ENCODE peak calls at places on chromosomes 6 and 20, in ten cellular contexts. One of them, this sample, is unnamed.

GRCh38 chr6:15595461-15596173 is 67.2 kb downstream of the DTNBP1 start:
- DNase-seq in stimulated activated CD8-positive, alpha-beta memory T cell treated with anti-CD3 and anti-CD28 coated beads, Interleukin-15, amount 100 ng/mL, for 1 hour: no peak
- DNase-seq in body of pancreas: no peak
- DNase-seq in Ammon's horn: no peak
- DNase-seq in NCI-H2107: no peak
- DNase-seq in GM13976: no peak
- DNase-seq in BE2C: no peak
- DNase-seq in breast epithelium: no peak
- DNase-seq in ELF-1: no peak
- DNase-seq in amygdala: no peak
- DNase-seq in this sample: no peak

GRCh38 chr6:169858293-169858934 is 107.0 kb downstream of the ERMARD start:
- DNase-seq in stimulated activated CD8-positive, alpha-beta memory T cell treated with anti-CD3 and anti-CD28 coated beads, Interleukin-15, amount 100 ng/mL, for 1 hour: no peak
- DNase-seq in body of pancreas: no peak
- DNase-seq in Ammon's horn: no peak
- DNase-seq in NCI-H2107: no peak
- DNase-seq in GM13976: no peak
- DNase-seq in BE2C: no peak
- DNase-seq in breast epithelium: peak; percentile 20
- DNase-seq in ELF-1: no peak
- DNase-seq in amygdala: no peak
- DNase-seq in this sample: no peak

GRCh38 chr6:11053307-11053706 is 9.2 kb upstream of the ELOVL2 start:
- DNase-seq in stimulated activated CD8-positive, alpha-beta memory T cell treated with anti-CD3 and anti-CD28 coated beads, Interleukin-15, amount 100 ng/mL, for 1 hour: no peak
- DNase-seq in body of pancreas: no peak
- DNase-seq in Ammon's horn: no peak
- DNase-seq in NCI-H2107: no peak
- DNase-seq in GM13976: no peak
- DNase-seq in BE2C: no peak
- DNase-seq in breast epithelium: no peak
- DNase-seq in ELF-1: no peak
- DNase-seq in amygdala: no peak
- DNase-seq in this sample: no peak

GRCh38 chr6:85516168-85516567 is 66.3 kb downstream of the NT5E start:
- DNase-seq in stimulated activated CD8-positive, alpha-beta memory T cell treated with anti-CD3 and anti-CD28 coated beads, Interleukin-15, amount 100 ng/mL, for 1 hour: no peak
- DNase-seq in body of pancreas: no peak
- DNase-seq in Ammon's horn: no peak
- DNase-seq in NCI-H2107: no peak
- DNase-seq in GM13976: no peak
- DNase-seq in BE2C: no peak
- DNase-seq in breast epithelium: no peak
- DNase-seq in ELF-1: no peak
- DNase-seq in amygdala: no peak
- DNase-seq in this sample: no peak

GRCh38 chr6:186221-186965 is 105.9 kb upstream of the DUSP22 start:
- DNase-seq in stimulated activated CD8-positive, alpha-beta memory T cell treated with anti-CD3 and anti-CD28 coated beads, Interleukin-15, amount 100 ng/mL, for 1 hour: no peak
- DNase-seq in body of pancreas: no peak
- DNase-seq in Ammon's horn: no peak
- DNase-seq in NCI-H2107: no peak
- DNase-seq in GM13976: no peak
- DNase-seq in BE2C: no peak
- DNase-seq in breast epithelium: no peak
- DNase-seq in ELF-1: no peak
- DNase-seq in amygdala: no peak
- DNase-seq in this sample: no peak

GRCh38 chr6:16837217-16837972 is 76.1 kb upstream of the ATXN1 start:
- DNase-seq in stimulated activated CD8-positive, alpha-beta memory T cell treated with anti-CD3 and anti-CD28 coated beads, Interleukin-15, amount 100 ng/mL, for 1 hour: no peak
- DNase-seq in body of pancreas: no peak
- DNase-seq in Ammon's horn: no peak
- DNase-seq in NCI-H2107: no peak
- DNase-seq in GM13976: no peak
- DNase-seq in BE2C: no peak
- DNase-seq in breast epithelium: no peak
- DNase-seq in ELF-1: no peak
- DNase-seq in amygdala: no peak
- DNase-seq in this sample: no peak

GRCh38 chr20:9214676-9215075 is 145.8 kb downstream of the PLCB4 start:
- DNase-seq in stimulated activated CD8-positive, alpha-beta memory T cell treated with anti-CD3 and anti-CD28 coated beads, Interleukin-15, amount 100 ng/mL, for 1 hour: no peak
- DNase-seq in body of pancreas: no peak
- DNase-seq in Ammon's horn: no peak
- DNase-seq in NCI-H2107: no peak
- DNase-seq in GM13976: no peak
- DNase-seq in BE2C: no peak
- DNase-seq in breast epithelium: no peak
- DNase-seq in ELF-1: no peak
- DNase-seq in amygdala: no peak
- DNase-seq in this sample: no peak

GRCh38 chr20:40637176-40637575 is 51.9 kb downstream of the MAFB start:
- DNase-seq in stimulated activated CD8-positive, alpha-beta memory T cell treated with anti-CD3 and anti-CD28 coated beads, Interleukin-15, amount 100 ng/mL, for 1 hour: no peak
- DNase-seq in body of pancreas: no peak
- DNase-seq in Ammon's horn: no peak
- DNase-seq in NCI-H2107: no peak
- DNase-seq in GM13976: no peak
- DNase-seq in BE2C: no peak
- DNase-seq in breast epithelium: no peak
- DNase-seq in ELF-1: no peak
- DNase-seq in amygdala: no peak
- DNase-seq in this sample: no peak

GRCh38 chr6:24991748-24992467 is 56.1 kb upstream of the RIPOR2 start:
- DNase-seq in stimulated activated CD8-positive, alpha-beta memory T cell treated with anti-CD3 and anti-CD28 coated beads, Interleukin-15, amount 100 ng/mL, for 1 hour: peak; percentile 54
- DNase-seq in body of pancreas: peak; percentile 64
- DNase-seq in Ammon's horn: peak; percentile 40
- DNase-seq in NCI-H2107: peak; percentile 24
- DNase-seq in GM13976: peak; percentile 64
- DNase-seq in BE2C: peak; percentile 66
- DNase-seq in breast epithelium: no peak
- DNase-seq in ELF-1: peak; percentile 63
- DNase-seq in amygdala: no peak
- DNase-seq in this sample: peak; percentile 37

GRCh38 chr6:162854734-162855191 is 127.0 kb downstream of the PACRG start:
- DNase-seq in stimulated activated CD8-positive, alpha-beta memory T cell treated with anti-CD3 and anti-CD28 coated beads, Interleukin-15, amount 100 ng/mL, for 1 hour: no peak
- DNase-seq in body of pancreas: no peak
- DNase-seq in Ammon's horn: peak; percentile 45
- DNase-seq in NCI-H2107: no peak
- DNase-seq in GM13976: no peak
- DNase-seq in BE2C: no peak
- DNase-seq in breast epithelium: no peak
- DNase-seq in ELF-1: no peak
- DNase-seq in amygdala: peak; percentile 42
- DNase-seq in this sample: no peak

GRCh38 chr20:62513991-62514390 is 38.2 kb upstream of the GATA5 start:
- DNase-seq in stimulated activated CD8-positive, alpha-beta memory T cell treated with anti-CD3 and anti-CD28 coated beads, Interleukin-15, amount 100 ng/mL, for 1 hour: no peak
- DNase-seq in body of pancreas: no peak
- DNase-seq in Ammon's horn: no peak
- DNase-seq in NCI-H2107: no peak
- DNase-seq in GM13976: no peak
- DNase-seq in BE2C: no peak
- DNase-seq in breast epithelium: no peak
- DNase-seq in ELF-1: no peak
- DNase-seq in amygdala: no peak
- DNase-seq in this sample: no peak

GRCh38 chr20:25051386-25052155 is 6.4 kb downstream of the ACSS1 start:
- DNase-seq in stimulated activated CD8-positive, alpha-beta memory T cell treated with anti-CD3 and anti-CD28 coated beads, Interleukin-15, amount 100 ng/mL, for 1 hour: no peak
- DNase-seq in body of pancreas: no peak
- DNase-seq in Ammon's horn: no peak
- DNase-seq in NCI-H2107: no peak
- DNase-seq in GM13976: no peak
- DNase-seq in BE2C: no peak
- DNase-seq in breast epithelium: peak; percentile 36
- DNase-seq in ELF-1: no peak
- DNase-seq in amygdala: no peak
- DNase-seq in this sample: peak; percentile 12

GRCh38 chr6:31377029-31377428 is 20.1 kb upstream of the HLA-B start:
- DNase-seq in stimulated activated CD8-positive, alpha-beta memory T cell treated with anti-CD3 and anti-CD28 coated beads, Interleukin-15, amount 100 ng/mL, for 1 hour: no peak
- DNase-seq in body of pancreas: no peak
- DNase-seq in Ammon's horn: no peak
- DNase-seq in NCI-H2107: no peak
- DNase-seq in GM13976: no peak
- DNase-seq in BE2C: no peak
- DNase-seq in breast epithelium: no peak
- DNase-seq in ELF-1: no peak
- DNase-seq in amygdala: no peak
- DNase-seq in this sample: no peak

GRCh38 chr6:30325150-30325872 is 1.4 kb upstream of the TRIM39 start:
- DNase-seq in stimulated activated CD8-positive, alpha-beta memory T cell treated with anti-CD3 and anti-CD28 coated beads, Interleukin-15, amount 100 ng/mL, for 1 hour: peak; percentile 65
- DNase-seq in body of pancreas: peak; percentile 54
- DNase-seq in Ammon's horn: no peak
- DNase-seq in NCI-H2107: no peak
- DNase-seq in GM13976: peak; percentile 81
- DNase-seq in BE2C: peak; percentile 51
- DNase-seq in breast epithelium: no peak
- DNase-seq in ELF-1: peak; percentile 11
- DNase-seq in amygdala: no peak
- DNase-seq in this sample: no peak

GRCh38 chr6:37785688-37786270 is 33.7 kb upstream of the ZFAND3 start:
- DNase-seq in stimulated activated CD8-positive, alpha-beta memory T cell treated with anti-CD3 and anti-CD28 coated beads, Interleukin-15, amount 100 ng/mL, for 1 hour: no peak
- DNase-seq in body of pancreas: no peak
- DNase-seq in Ammon's horn: peak; percentile 28
- DNase-seq in NCI-H2107: no peak
- DNase-seq in GM13976: no peak
- DNase-seq in BE2C: no peak
- DNase-seq in breast epithelium: no peak
- DNase-seq in ELF-1: no peak
- DNase-seq in amygdala: no peak
- DNase-seq in this sample: no peak

GRCh38 chr6:148808786-148809304 is 62.0 kb downstream of the UST start:
- DNase-seq in stimulated activated CD8-positive, alpha-beta memory T cell treated with anti-CD3 and anti-CD28 coated beads, Interleukin-15, amount 100 ng/mL, for 1 hour: no peak
- DNase-seq in body of pancreas: no peak
- DNase-seq in Ammon's horn: no peak
- DNase-seq in NCI-H2107: no peak
- DNase-seq in GM13976: no peak
- DNase-seq in BE2C: no peak
- DNase-seq in breast epithelium: no peak
- DNase-seq in ELF-1: no peak
- DNase-seq in amygdala: no peak
- DNase-seq in this sample: no peak

This sample was measured in uterus.